ENCODE peak calls at places on chromosomes 16 and 17, in ten cellular contexts. V, L, B, Y, K, M, D, Z, H and P are unnamed samples.

GRCh38 chr16:22979038-22979437 is 165.1 kb downstream of the HS3ST2 start:
- DNase-seq in V (no peak), L (no peak), B (no peak), Y (no peak), K (no peak), M (no peak), D (no peak), Z (no peak), H (no peak), P (no peak)

GRCh38 chr17:38415250-38416194 is 12.7 kb upstream of the ARHGAP23 start:
- DNase-seq in V (peak), L (no peak), B (peak), Y (no peak), K (peak), M (no peak), D (no peak), Z (peak), H (peak), P (no peak)

GRCh38 chr17:80992077-80992947 is 671 bp downstream of the CHMP6 start:
- DNase-seq in V (no peak), L (no peak), B (peak), Y (peak), K (no peak), M (no peak), D (no peak), Z (no peak), H (peak), P (no peak)

GRCh38 chr16:87778476-87778829 is 12.7 kb upstream of the KLHDC4 start:
- DNase-seq in V (no peak), L (no peak), B (no peak), Y (no peak), K (no peak), M (no peak), D (no peak), Z (no peak), H (no peak), P (no peak)

GRCh38 chr16:52569296-52569695 is 22.4 kb upstream of the TOX3 start:
- DNase-seq in V (no peak), L (no peak), B (no peak), Y (no peak), K (no peak), M (no peak), D (no peak), Z (peak), H (no peak), P (no peak)

GRCh38 chr17:33049781-33050414 is 58.3 kb downstream of the SPACA3 start:
- DNase-seq in V (no peak), L (no peak), B (peak), Y (peak), K (peak), M (peak), D (peak), Z (peak), H (peak), P (no peak)

GRCh38 chr16:56848056-56848936 is 16.7 kb upstream of the SLC12A3 start:
- DNase-seq in V (no peak), L (no peak), B (peak), Y (no peak), K (peak), M (no peak), D (no peak), Z (no peak), H (peak), P (no peak)

GRCh38 chr17:80183581-80184422 is 14.0 kb downstream of the CARD14 start:
- DNase-seq in V (no peak), L (no peak), B (no peak), Y (no peak), K (no peak), M (no peak), D (no peak), Z (no peak), H (no peak), P (no peak)

GRCh38 chr17:79943354-79944241 is 92.1 kb downstream of the TBC1D16 start:
- DNase-seq in V (no peak), L (no peak), B (no peak), Y (no peak), K (no peak), M (no peak), D (no peak), Z (no peak), H (no peak), P (no peak)

GRCh38 chr17:65389426-65389825 is 172.0 kb downstream of the AXIN2 start:
- DNase-seq in V (no peak), L (no peak), B (peak), Y (no peak), K (no peak), M (no peak), D (no peak), Z (no peak), H (peak), P (no peak)

GRCh38 chr17:42275527-42276358 is 448 bp downstream of the STAT5B start:
- DNase-seq in V (peak), L (no peak), B (peak), Y (no peak), K (peak), M (peak), D (peak), Z (no peak), H (peak), P (no peak)

GRCh38 chr17:57486978-57487377 is 230.7 kb downstream of the MSI2 start:
- DNase-seq in V (no peak), L (no peak), B (no peak), Y (no peak), K (no peak), M (no peak), D (no peak), Z (no peak), H (no peak), P (peak)

GRCh38 chr16:14449334-14449733 is 180.7 kb downstream of the PARN start:
- DNase-seq in V (no peak), L (no peak), B (no peak), Y (no peak), K (no peak), M (no peak), D (no peak), Z (no peak), H (no peak), P (no peak)

GRCh38 chr16:83515395-83515794 is 292.4 kb upstream of the HSBP1 start:
- DNase-seq in V (no peak), L (no peak), B (no peak), Y (no peak), K (no peak), M (no peak), D (no peak), Z (no peak), H (no peak), P (no peak)

GRCh38 chr17:2796164-2797140 is at the start of gene RAP1GAP2:
- DNase-seq in V (no peak), L (no peak), B (no peak), Y (no peak), K (no peak), M (peak), D (peak), Z (no peak), H (no peak), P (no peak)

GRCh38 chr17:56699186-56699895 is 105.8 kb downstream of the NOG start:
- DNase-seq in V (peak), L (no peak), B (peak), Y (no peak), K (peak), M (no peak), D (no peak), Z (no peak), H (peak), P (no peak)

GRCh38 chr17:48910370-48910769 is 2.2 kb downstream of the UBE2Z start:
- DNase-seq in V (no peak), L (no peak), B (no peak), Y (no peak), K (no peak), M (no peak), D (no peak), Z (no peak), H (no peak), P (peak)

GRCh38 chr16:86594712-86595111 is 16.4 kb downstream of the FOXL1 start:
- DNase-seq in V (no peak), L (no peak), B (no peak), Y (no peak), K (no peak), M (no peak), D (no peak), Z (no peak), H (no peak), P (no peak)

GRCh38 chr16:2856061-2856670 is 1.8 kb downstream of the PRSS22 start:
- DNase-seq in V (no peak), L (no peak), B (peak), Y (no peak), K (no peak), M (peak), D (no peak), Z (no peak), H (no peak), P (no peak)

GRCh38 chr17:80363518-80364090 is 51.4 kb upstream of the ENDOV start:
- DNase-seq in V (no peak), L (no peak), B (no peak), Y (no peak), K (no peak), M (no peak), D (no peak), Z (no peak), H (no peak), P (no peak)

GRCh38 chr17:8073627-8074485 is 13.7 kb downstream of the ALOX12B start:
- DNase-seq in V (no peak), L (no peak), B (peak), Y (peak), K (peak), M (peak), D (peak), Z (peak), H (peak), P (peak)

GRCh38 chr16:88938933-88939813 is 37.8 kb downstream of the CBFA2T3 start:
- DNase-seq in V (no peak), L (no peak), B (no peak), Y (no peak), K (no peak), M (no peak), D (no peak), Z (no peak), H (no peak), P (no peak)

GRCh38 chr17:5582177-5582885 is 2.0 kb downstream of the NLRP1 start:
- DNase-seq in V (no peak), L (no peak), B (peak), Y (no peak), K (no peak), M (no peak), D (no peak), Z (no peak), H (no peak), P (no peak)

GRCh38 chr17:34578656-34579016 is 746 bp upstream of the TMEM132E start:
- DNase-seq in V (no peak), L (no peak), B (no peak), Y (no peak), K (no peak), M (no peak), D (no peak), Z (no peak), H (no peak), P (no peak)

GRCh38 chr17:4479340-4479981 is 19.2 kb upstream of the SPNS2 start:
- DNase-seq in V (no peak), L (no peak), B (no peak), Y (no peak), K (no peak), M (no peak), D (no peak), Z (no peak), H (no peak), P (no peak)

GRCh38 chr17:33802349-33803272 is 452.5 kb upstream of the CCL2 start:
- DNase-seq in V (no peak), L (no peak), B (no peak), Y (no peak), K (no peak), M (no peak), D (no peak), Z (no peak), H (no peak), P (no peak)

GRCh38 chr17:8001976-8002645 is at the start of gene GUCY2D:
- DNase-seq in V (no peak), L (no peak), B (peak), Y (no peak), K (no peak), M (no peak), D (no peak), Z (no peak), H (no peak), P (no peak)

GRCh38 chr16:27599606-27600005 is 49.7 kb downstream of the KATNIP start:
- DNase-seq in V (no peak), L (no peak), B (no peak), Y (no peak), K (no peak), M (no peak), D (no peak), Z (no peak), H (no peak), P (no peak)

GRCh38 chr17:77132411-77133086 is 8.2 kb upstream of the SEC14L1 start:
- DNase-seq in V (no peak), L (no peak), B (no peak), Y (no peak), K (no peak), M (no peak), D (no peak), Z (no peak), H (peak), P (no peak)

GRCh38 chr17:33712120-33712519 is 419.0 kb upstream of the ASIC2 start:
- DNase-seq in V (no peak), L (no peak), B (no peak), Y (no peak), K (no peak), M (no peak), D (no peak), Z (no peak), H (no peak), P (no peak)

GRCh38 chr17:51819341-51819740 is 339.2 kb downstream of the CA10 start:
- DNase-seq in V (no peak), L (no peak), B (no peak), Y (no peak), K (no peak), M (no peak), D (no peak), Z (no peak), H (no peak), P (no peak)

GRCh38 chr16:55494994-55495421 is 13.9 kb upstream of the LPCAT2 start:
- DNase-seq in V (peak), L (no peak), B (peak), Y (no peak), K (peak), M (no peak), D (no peak), Z (no peak), H (peak), P (peak)

GRCh38 chr17:1197781-1198490 is 18.2 kb upstream of the ABR start:
- DNase-seq in V (no peak), L (no peak), B (no peak), Y (peak), K (no peak), M (peak), D (peak), Z (no peak), H (no peak), P (peak)

GRCh38 chr16:75354170-75354569 is 79.1 kb downstream of the CFDP1 start:
- DNase-seq in V (no peak), L (no peak), B (no peak), Y (no peak), K (no peak), M (no peak), D (no peak), Z (no peak), H (no peak), P (no peak)

GRCh38 chr16:48041861-48042435 is 113.8 kb downstream of the ABCC12 start:
- DNase-seq in V (no peak), L (no peak), B (no peak), Y (no peak), K (no peak), M (no peak), D (no peak), Z (no peak), H (no peak), P (no peak)